ENCODE peak calls at places on chromosomes 16 and 17, in nine cellular contexts. Z is cardiac muscle cell; F is A549; C is mesendoderm; S is neuronal stem cell; K is ovary; Q is CD8-positive, alpha-beta T cell; E is vagina; A is CD8-positive, alpha-beta memory T cell. O is an unnamed sample.
A peak's percentile ranks its signal among the peaks of the same experiment; 100 is the strongest.

GRCh38 chr16:29891525-29892457 is 7.6 kb downstream of the SEZ6L2 start:
- DNase-seq in F (no peak), C (no peak), A (no peak), K (no peak), S (no peak), E (no peak), Q (no peak), Z (peak; percentile 30), O (no peak)

GRCh38 chr17:76405967-76406647 is 21.7 kb downstream of the SPHK1 start:
- DNase-seq in S (no peak), E (no peak), C (no peak), Z (no peak), F (no peak), K (peak; percentile 82), A (no peak), Q (no peak), O (no peak)

GRCh38 chr17:43753488-43754129 is 5.0 kb downstream of the SOST start:
- DNase-seq in E (no peak), Q (no peak), A (no peak), K (no peak), S (no peak), C (no peak), Z (no peak), F (no peak), O (no peak)

GRCh38 chr17:35192708-35193107 is 1.5 kb downstream of the SLC35G3 start:
- DNase-seq in A (peak; percentile 76), S (no peak), K (no peak), C (no peak), Z (no peak), Q (no peak), F (no peak), E (no peak), O (no peak)

GRCh38 chr17:9529033-9529748 is 46.4 kb downstream of the STX8 start:
- DNase-seq in Q (no peak), K (no peak), C (peak; percentile 39), Z (peak; percentile 47), F (peak; percentile 21), A (no peak), E (no peak), S (no peak), O (no peak)

GRCh38 chr16:52563767-52564611 is 17.0 kb upstream of the TOX3 start:
- DNase-seq in Q (no peak), C (no peak), K (no peak), Z (no peak), E (no peak), F (no peak), A (no peak), S (no peak), O (no peak)

GRCh38 chr16:49168146-49168545 is 113.5 kb downstream of the CBLN1 start:
- DNase-seq in K (no peak), F (no peak), Z (no peak), Q (no peak), S (no peak), A (no peak), C (no peak), E (no peak), O (no peak)

GRCh38 chr17:81821603-81822311 is 11.3 kb downstream of the MCRIP1 start:
- DNase-seq in Q (no peak), C (peak; percentile 64), Z (peak; percentile 58), E (no peak), F (peak; percentile 93), K (peak; percentile 58), S (no peak), A (no peak), O (peak; percentile 27)

GRCh38 chr17:40727447-40728231 is 24.1 kb upstream of the KRT24 start:
- DNase-seq in C (no peak), F (no peak), Q (no peak), Z (peak; percentile 22), A (no peak), E (no peak), K (no peak), S (no peak), O (no peak)

GRCh38 chr16:65176603-65177002 is 54.7 kb upstream of the CDH11 start:
- DNase-seq in C (no peak), K (peak; percentile 73), E (no peak), Q (no peak), S (no peak), A (no peak), Z (peak; percentile 92), F (no peak), O (no peak)

GRCh38 chr16:9929836-9930235 is 252.4 kb downstream of the GRIN2A start:
- DNase-seq in S (no peak), E (no peak), K (no peak), F (no peak), Q (no peak), C (no peak), A (no peak), Z (no peak), O (no peak)

GRCh38 chr17:72615627-72615991 is 476.9 kb downstream of the SLC39A11 start:
- DNase-seq in K (no peak), C (no peak), S (no peak), A (no peak), Q (no peak), E (no peak), Z (no peak), F (no peak), O (no peak)

GRCh38 chr17:73952498-73953205 is 250.8 kb upstream of the RPL38 start:
- DNase-seq in Q (peak; percentile 16), Z (peak; percentile 14), A (peak; percentile 16), S (peak; percentile 54), C (peak; percentile 50), F (peak; percentile 82), E (no peak), K (no peak), O (no peak)

GRCh38 chr17:37708008-37708615 is 36.7 kb downstream of the HNF1B start:
- DNase-seq in Z (no peak), E (no peak), A (no peak), C (no peak), K (no peak), S (no peak), Q (no peak), F (no peak), O (no peak)

GRCh38 chr16:23948949-23949392 is 113.2 kb downstream of the PRKCB start:
- DNase-seq in Z (no peak), A (peak; percentile 75), Q (peak; percentile 77), S (no peak), E (no peak), K (no peak), C (no peak), F (no peak), O (no peak)

GRCh38 chr16:13110124-13110796 is 208.9 kb downstream of the SHISA9 start:
- DNase-seq in E (no peak), F (peak; percentile 39), Z (no peak), S (peak; percentile 63), A (no peak), C (peak; percentile 98), Q (no peak), K (no peak), O (peak; percentile 91)

GRCh38 chr17:50194441-50195195 is 6.8 kb downstream of the COL1A1 start:
- DNase-seq in Q (no peak), Z (peak; percentile 33), S (no peak), A (no peak), F (no peak), K (no peak), C (no peak), E (no peak), O (no peak)

GRCh38 chr16:46859719-46860152 is 24.4 kb upstream of the GPT2 start:
- DNase-seq in Q (no peak), A (no peak), C (peak; percentile 44), Z (peak; percentile 81), E (no peak), S (no peak), K (no peak), F (peak; percentile 80), O (no peak)

GRCh38 chr16:70689970-70690905 is 4.4 kb upstream of the MTSS2 start:
- DNase-seq in Z (no peak), Q (no peak), C (no peak), E (no peak), A (no peak), S (no peak), F (no peak), K (no peak), O (no peak)

GRCh38 chr16:70691223-70692129 is 5.6 kb upstream of the MTSS2 start:
- DNase-seq in F (no peak), A (no peak), Q (no peak), K (peak; percentile 82), S (no peak), C (peak; percentile 87), Z (peak; percentile 96), E (no peak), O (peak; percentile 82)

GRCh38 chr16:70693231-70693671 is 7.4 kb upstream of the MTSS2 start:
- DNase-seq in S (no peak), Z (no peak), A (no peak), F (no peak), C (no peak), E (no peak), Q (no peak), K (no peak), O (no peak)

GRCh38 chr16:70692481-70693203 is 6.8 kb upstream of the MTSS2 start:
- DNase-seq in C (no peak), F (no peak), K (no peak), Z (no peak), E (no peak), S (no peak), A (no peak), Q (no peak), O (no peak)

GRCh38 chr16:70692130-70692470 is 6.2 kb upstream of the MTSS2 start:
- DNase-seq in F (no peak), C (no peak), A (no peak), S (no peak), Q (no peak), E (no peak), Z (no peak), K (no peak), O (no peak)
- H3K27ac ChIP-seq in F (peak overlapping the region; percentile 97), C (no peak overlapping the region), A (no peak overlapping the region), S (no peak overlapping the region), Q (no peak overlapping the region), E (peak overlapping the region; percentile 98), Z (peak overlapping the region; percentile 99), K (peak overlapping the region; percentile 59), O (peak overlapping the region; percentile 97)

GRCh38 chr17:1384881-1385280 is 15.1 kb downstream of the YWHAE start:
- DNase-seq in Q (no peak), K (no peak), C (no peak), A (no peak), E (no peak), Z (peak; percentile 46), F (no peak), S (no peak), O (no peak)
- H3K4me1 ChIP-seq in Q (peaks cover 59% of the 10 kb centered on the region), K (peaks cover 36% of the 10 kb centered on the region), C (no peaks in the 10 kb centered on the region), A (peaks cover 74% of the 10 kb centered on the region), E (peaks cover 95% of the 10 kb centered on the region), Z (peaks cover 24% of the 10 kb centered on the region), F (peaks cover 63% of the 10 kb centered on the region), S (peaks cover 4% of the 10 kb centered on the region), O (peaks cover 75% of the 10 kb centered on the region)

GRCh38 chr16:85014311-85014710 is 3.0 kb upstream of the ZDHHC7 start:
- DNase-seq in Z (no peak), K (no peak), C (no peak), S (no peak), E (no peak), F (no peak), Q (no peak), A (no peak), O (no peak)
- H3K27ac ChIP-seq in Z (no peak overlapping the region), K (no peak overlapping the region), C (no peak overlapping the region), S (no peak overlapping the region), E (no peak overlapping the region), F (no peak overlapping the region), Q (no peak overlapping the region), A (no peak overlapping the region), O (no peak overlapping the region)

DNA sequence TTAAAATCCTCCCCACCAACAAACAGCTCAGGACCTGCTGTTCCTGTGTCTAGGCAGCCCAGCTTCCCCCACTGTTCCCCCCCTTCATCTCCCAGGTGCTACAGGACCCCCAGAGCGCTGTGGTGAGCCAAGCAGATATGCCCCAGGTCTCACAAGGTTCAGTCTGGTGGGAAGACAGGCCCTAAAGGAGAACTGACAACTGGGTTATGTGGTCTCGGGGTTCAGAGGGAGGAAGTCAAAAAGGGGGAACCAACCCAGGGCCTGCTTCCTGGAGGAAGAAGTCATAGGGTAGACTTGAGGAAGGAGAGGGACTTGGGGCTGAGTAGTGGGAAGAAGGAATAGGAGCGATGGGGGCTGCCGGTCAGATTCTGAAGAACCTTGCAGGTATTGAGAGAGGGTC is 2.6 kb downstream of the RIPOR1 start:
- DNase-seq in E (peak; percentile 87), F (no peak), C (no peak), Q (no peak), K (no peak), Z (no peak), A (no peak), S (no peak), O (no peak)
- H3K4me1 ChIP-seq in E (peaks cover 46% of the 10 kb centered on the region), F (peaks cover 34% of the 10 kb centered on the region), C (peaks cover 2% of the 10 kb centered on the region), Q (peaks cover 28% of the 10 kb centered on the region), K (peaks cover 12% of the 10 kb centered on the region), Z (peaks cover 13% of the 10 kb centered on the region), A (peaks cover 31% of the 10 kb centered on the region), S (peaks cover 14% of the 10 kb centered on the region), O (peaks cover 9% of the 10 kb centered on the region)